ENCODE peak calls at places on chromosome 5, in five cellular contexts. U is aorta; K is left ventricle myocardium inferior; Q is ovary; A is CD8-positive, alpha-beta T cell. S is an unnamed sample.

GRCh38 chr5:132426525-132427138 is 57.1 kb downstream of the SLC22A5 start:
- DNase-seq in U (peak; percentile 94), K (peak; percentile 70), Q (peak; percentile 58), A (peak; percentile 52), S (peak; percentile 81)

GRCh38 chr5:89560724-89561123 is 677.7 kb upstream of the MEF2C start:
- DNase-seq in U (no peak), K (no peak), Q (no peak), A (no peak), S (no peak)

GRCh38 chr5:102608414-102608813 is 109.6 kb upstream of the SLCO6A1 start:
- DNase-seq in U (no peak), K (no peak), Q (no peak), A (no peak), S (no peak)

GRCh38 chr5:38948501-38948900 is 102.7 kb downstream of the OSMR start:
- DNase-seq in U (no peak), K (no peak), Q (no peak), A (no peak), S (no peak)

GRCh38 chr5:127186657-127187056 is 103.9 kb upstream of the MEGF10 start:
- DNase-seq in U (no peak), K (no peak), Q (no peak), A (no peak), S (no peak)

GRCh38 chr5:115170128-115170923 is 618 bp upstream of the TRIM36 start:
- DNase-seq in U (no peak), K (no peak), Q (no peak), A (no peak), S (peak; percentile 35)

GRCh38 chr5:1385395-1386273 is 40.7 kb upstream of the CLPTM1L start:
- DNase-seq in U (peak; percentile 93), K (peak; percentile 87), Q (peak; percentile 85), A (peak; percentile 90), S (peak; percentile 93)

GRCh38 chr5:67639311-67639710 is 442.7 kb upstream of the CD180 start:
- DNase-seq in U (no peak), K (peak; percentile 61), Q (peak; percentile 48), A (no peak), S (no peak)

GRCh38 chr5:150144211-150144801 is 11.3 kb downstream of the PDGFRB start:
- DNase-seq in U (peak; percentile 75), K (peak; percentile 77), Q (peak; percentile 85), A (no peak), S (peak; percentile 35)

GRCh38 chr5:62779010-62779422 is 200.4 kb downstream of the LRRC70 start:
- DNase-seq in U (no peak), K (no peak), Q (no peak), A (no peak), S (no peak)

GRCh38 chr5:37954561-37954960 is 114.7 kb upstream of the GDNF start:
- DNase-seq in U (no peak), K (no peak), Q (no peak), A (no peak), S (no peak)

GRCh38 chr5:2905741-2906140 is 154.3 kb upstream of the IRX2 start:
- DNase-seq in U (no peak), K (no peak), Q (no peak), A (no peak), S (no peak)

DNA sequence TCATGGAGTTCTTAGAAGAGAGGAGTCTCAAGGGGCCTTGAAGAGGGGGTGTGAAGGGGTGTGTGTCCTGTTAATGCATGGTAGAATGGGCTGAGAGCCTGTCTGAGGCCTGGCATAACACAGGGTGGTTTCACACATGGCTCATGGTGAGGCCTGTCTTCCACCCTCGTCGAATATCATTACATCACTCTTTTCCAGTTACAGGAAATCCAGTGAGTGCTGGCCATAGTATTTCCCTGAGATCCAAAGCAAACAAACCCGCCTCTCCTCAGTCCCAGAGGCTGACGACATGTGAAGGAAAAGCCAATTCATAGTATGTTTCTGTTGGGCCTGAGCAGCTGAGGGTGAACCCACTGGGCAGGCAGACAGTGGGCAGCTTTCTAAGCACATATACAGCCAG is 159.4 kb upstream of the NR3C1 start:
- DNase-seq in U (peak; percentile 65), K (no peak), Q (no peak), A (no peak), S (peak; percentile 36)
- H3K27ac ChIP-seq in U (peak overlapping the region; percentile 61), K (peak overlapping the region; percentile 16), Q (no peak overlapping the region), A (no peak overlapping the region), S (peak overlapping the region; percentile 37)

GRCh38 chr5:151771259-151772028 is at the start of gene G3BP1:
- DNase-seq in U (peak; percentile 100), K (peak; percentile 100), Q (peak; percentile 100), A (peak; percentile 98), S (peak; percentile 100)

GRCh38 chr5:151775025-151775606 is 3.4 kb downstream of the G3BP1 start:
- DNase-seq in U (no peak), K (no peak), Q (no peak), A (no peak), S (no peak)

GRCh38 chr5:151772029-151772867 is 494 bp downstream of the G3BP1 start:
- DNase-seq in U (peak; percentile 72), K (peak; percentile 48), Q (peak; percentile 61), A (peak; percentile 25), S (peak; percentile 49)

GRCh38 chr5:151773979-151774378 is 2.2 kb downstream of the G3BP1 start:
- DNase-seq in U (no peak), K (no peak), Q (no peak), A (no peak), S (no peak)

DNA sequence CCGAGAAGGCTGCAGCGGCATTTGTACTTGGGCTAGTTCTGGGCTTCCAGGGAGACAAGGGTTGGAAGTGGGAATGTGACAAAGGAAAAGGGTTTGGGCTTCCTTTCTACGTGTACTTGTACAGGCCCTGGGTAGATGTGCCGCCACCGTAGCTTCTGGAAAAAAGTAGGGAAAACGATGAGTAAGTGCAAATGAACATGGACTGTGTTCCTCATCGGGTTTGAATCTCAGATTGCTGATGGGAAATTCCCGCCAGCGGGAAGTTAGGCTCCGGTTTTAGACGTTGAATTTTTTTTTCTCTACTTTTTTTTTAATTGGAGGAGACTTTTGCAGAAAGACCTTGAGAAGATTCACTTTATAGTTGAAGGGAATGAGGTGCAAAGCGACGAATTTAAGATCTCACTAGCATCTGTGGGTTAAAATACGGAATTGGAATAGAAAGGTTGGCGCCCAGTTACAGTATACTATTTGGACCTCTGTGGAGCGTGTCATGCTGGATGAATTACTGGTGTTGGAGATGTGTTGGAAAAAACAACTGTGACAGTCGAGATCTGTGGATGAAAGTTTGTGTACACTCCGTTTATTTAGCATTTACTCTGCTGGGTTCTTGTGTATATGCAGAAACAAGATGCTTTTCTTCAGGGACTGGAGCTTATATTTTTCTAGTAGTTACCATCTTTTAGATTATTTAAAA is 1.3 kb downstream of the G3BP1 start:
- DNase-seq in U (peak; percentile 57), K (no peak), Q (no peak), A (no peak), S (no peak)
- H3K4me1 ChIP-seq in U (no peaks in the 10 kb centered on the region), K (peaks cover 74% of the 10 kb centered on the region), Q (peaks cover 9% of the 10 kb centered on the region), A (peaks cover 53% of the 10 kb centered on the region), S (peaks cover 17% of the 10 kb centered on the region)

GRCh38 chr5:179796877-179797608 is 3.3 kb downstream of the LTC4S start:
- DNase-seq in U (no peak), K (no peak), Q (peak; percentile 46), A (no peak), S (no peak)
- H3K27ac ChIP-seq in U (peak overlapping the region; percentile 2), K (peak overlapping the region; percentile 88), Q (peak overlapping the region; percentile 68), A (no peak overlapping the region), S (peak overlapping the region; percentile 77)

GRCh38 chr5:33891731-33892418 is at the start of gene ADAMTS12:
- DNase-seq in U (peak; percentile 60), K (peak; percentile 62), Q (peak; percentile 76), A (no peak), S (no peak)
- H3K4me1 ChIP-seq in U (no peaks in the 10 kb centered on the region), K (peaks cover 22% of the 10 kb centered on the region), Q (peaks cover 16% of the 10 kb centered on the region), A (peaks cover 3% of the 10 kb centered on the region), S (peaks cover 4% of the 10 kb centered on the region)

DNA sequence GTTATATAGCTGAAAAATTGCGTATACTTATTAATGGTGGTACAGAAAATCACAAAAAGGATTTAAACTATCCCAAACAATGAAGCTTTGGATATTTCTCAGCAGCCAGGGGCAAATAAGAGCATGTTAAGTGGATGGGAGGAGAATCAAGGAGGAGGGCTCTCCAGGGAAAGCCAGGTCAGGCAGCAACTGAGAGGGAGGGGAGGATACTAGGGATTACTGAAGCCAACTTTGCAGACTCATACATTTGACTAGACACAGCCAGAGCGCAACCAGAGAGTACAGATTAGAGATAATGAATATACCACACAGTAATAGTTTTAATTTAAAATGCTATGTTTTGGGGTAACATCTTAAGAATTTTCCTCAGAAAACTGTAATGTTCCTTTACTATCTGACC is 360.2 kb downstream of the HCN1 start:
- DNase-seq in U (no peak), K (no peak), Q (no peak), A (no peak), S (no peak)
- H3K27ac ChIP-seq in U (no peak overlapping the region), K (peak overlapping the region; percentile 84), Q (no peak overlapping the region), A (no peak overlapping the region), S (no peak overlapping the region)

DNA sequence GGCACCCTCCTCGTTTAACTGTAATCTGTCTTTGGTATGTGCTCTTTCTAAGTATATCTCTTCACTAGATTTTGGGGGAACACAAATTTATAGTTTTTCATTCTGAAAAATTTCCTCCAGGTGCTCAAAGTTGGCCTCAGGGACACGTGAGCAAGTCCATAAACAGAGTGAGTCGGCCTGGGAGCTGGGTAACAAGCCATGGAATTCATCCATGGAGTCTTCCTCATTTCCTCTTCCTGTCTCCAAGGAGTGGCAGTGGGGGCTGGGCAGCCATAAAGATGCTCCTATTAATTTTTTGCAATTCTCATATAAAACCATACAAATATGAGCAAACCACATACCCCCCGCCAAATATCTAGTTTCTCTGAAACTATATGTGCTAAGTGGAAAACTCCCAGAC is 136.6 kb upstream of the OTULINL start:
- DNase-seq in U (no peak), K (no peak), Q (no peak), A (no peak), S (no peak)
- H3K4me1 ChIP-seq in U (peaks cover 3% of the 10 kb centered on the region), K (peaks cover 85% of the 10 kb centered on the region), Q (peaks cover 16% of the 10 kb centered on the region), A (no peaks in the 10 kb centered on the region), S (peaks cover 5% of the 10 kb centered on the region)

GRCh38 chr5:79516986-79517385 is 3.1 kb upstream of the HOMER1 start:
- DNase-seq in U (no peak), K (no peak), Q (no peak), A (no peak), S (no peak)

GRCh38 chr5:79512692-79513518 is 1.0 kb downstream of the HOMER1 start:
- DNase-seq in U (no peak), K (no peak), Q (no peak), A (no peak), S (no peak)

GRCh38 chr5:79513519-79514390 is at the start of gene HOMER1:
- DNase-seq in U (peak; percentile 86), K (peak; percentile 82), Q (peak; percentile 90), A (peak; percentile 65), S (peak; percentile 80)

GRCh38 chr5:79511945-79512493 is 1.9 kb downstream of the HOMER1 start:
- DNase-seq in U (no peak), K (no peak), Q (no peak), A (no peak), S (no peak)

GRCh38 chr5:79514391-79515105 is 614 bp upstream of the HOMER1 start:
- DNase-seq in U (peak; percentile 93), K (peak; percentile 89), Q (peak; percentile 96), A (peak; percentile 80), S (peak; percentile 90)
- H3K27ac ChIP-seq in U (peak overlapping the region; percentile 93), K (peak overlapping the region; percentile 96), Q (peak overlapping the region; percentile 98), A (peak overlapping the region; percentile 97), S (peak overlapping the region; percentile 92)